ENCODE peak calls at places on chromosome 14, in nine cellular contexts. E is aorta; D is GM10248; U is mesendoderm; S is left cardiac atrium; R is activated T-cell treated with anti-CD3 and anti-CD28 coated beads for 24 hours; P is stimulated activated CD4-positive, alpha-beta T cell treated with anti-CD3 and anti-CD28 coated beads, Interleukin-2, amount 100 ng/mL, for 4 hours; C is A673; J is HuH-7. N is an unnamed sample.

GRCh38 chr14:94115068-94115591 is 4.6 kb downstream of the IFI27 start:
- DNase-seq in J (no peak), S (peak), D (no peak), C (no peak), U (no peak), R (no peak), E (no peak), P (no peak), N (no peak)

GRCh38 chr14:91242635-91243034 is 1.9 kb downstream of the GPR68 start:
- DNase-seq in J (no peak), S (no peak), E (no peak), P (no peak), R (no peak), U (no peak), C (no peak), D (no peak), N (no peak)

GRCh38 chr14:101001311-101002069 is 98.0 kb upstream of the RTL1 start:
- DNase-seq in J (no peak), S (no peak), P (no peak), D (no peak), U (no peak), R (no peak), E (no peak), C (peak), N (no peak)

GRCh38 chr14:71488703-71489141 is 443.5 kb upstream of the RGS6 start:
- DNase-seq in J (no peak), E (no peak), S (no peak), D (no peak), R (no peak), U (no peak), C (no peak), P (no peak), N (no peak)

GRCh38 chr14:44756577-44756976 is 205.2 kb downstream of the KLHL28 start:
- DNase-seq in R (no peak), S (no peak), E (no peak), P (no peak), U (no peak), J (no peak), C (no peak), D (no peak), N (no peak)

GRCh38 chr14:41873379-41874034 is 266.8 kb downstream of the LRFN5 start:
- DNase-seq in U (peak), S (no peak), P (no peak), E (no peak), R (no peak), J (no peak), D (no peak), C (peak), N (peak)

GRCh38 chr14:30559638-30560071 is 697 bp downstream of the G2E3 start:
- DNase-seq in R (no peak), U (peak), P (no peak), C (peak), E (no peak), D (peak), S (no peak), J (peak), N (peak)

GRCh38 chr14:83171761-83172160 is 1638.1 kb upstream of the SEL1L start:
- DNase-seq in R (no peak), D (no peak), U (no peak), P (no peak), C (no peak), E (no peak), S (no peak), J (no peak), N (no peak)

GRCh38 chr14:75961662-75962061 is 20.1 kb downstream of the TGFB3 start:
- DNase-seq in E (no peak), U (no peak), C (no peak), R (no peak), J (no peak), P (no peak), D (no peak), S (no peak), N (no peak)

GRCh38 chr14:100676089-100676685 is 50.5 kb upstream of the DLK1 start:
- DNase-seq in U (no peak), D (no peak), E (no peak), P (no peak), S (no peak), C (no peak), R (no peak), J (no peak), N (no peak)

GRCh38 chr14:102363182-102363952 is 626 bp downstream of the TECPR2 start:
- DNase-seq in J (peak), E (peak), U (peak), S (peak), R (no peak), P (no peak), C (peak), D (peak), N (peak)

GRCh38 chr14:65255029-65255545 is 152.8 kb upstream of the MAX start:
- DNase-seq in J (no peak), P (no peak), R (no peak), U (peak), C (no peak), E (no peak), D (no peak), S (no peak), N (no peak)

GRCh38 chr14:96363751-96364336 is 518 bp downstream of the GSKIP start:
- DNase-seq in U (peak), P (peak), D (peak), C (peak), E (peak), J (no peak), R (peak), S (peak), N (peak)

GRCh38 chr14:35425850-35426249 is 21.3 kb upstream of the NFKBIA start:
- DNase-seq in E (no peak), S (no peak), R (no peak), C (no peak), D (no peak), P (no peak), J (no peak), U (no peak), N (no peak)

GRCh38 chr14:76926521-76927251 is 100.5 kb downstream of the LRRC74A start:
- DNase-seq in S (peak), E (peak), C (peak), P (peak), J (no peak), D (peak), U (no peak), R (peak), N (peak)

GRCh38 chr14:22388669-22389625 is 200.1 kb downstream of the DAD1 start:
- DNase-seq in C (peak), E (no peak), J (no peak), R (no peak), P (no peak), U (no peak), D (no peak), S (no peak), N (no peak)

GRCh38 chr14:96725232-96725631 is 72.0 kb upstream of the VRK1 start:
- DNase-seq in P (no peak), R (no peak), J (no peak), U (no peak), C (no peak), D (no peak), E (no peak), S (no peak), N (no peak)

GRCh38 chr14:26163761-26164160 is 434.1 kb downstream of the NOVA1 start:
- DNase-seq in E (no peak), C (peak), S (no peak), U (peak), P (no peak), J (peak), D (no peak), R (no peak), N (peak)

GRCh38 chr14:54730156-54730961 is 163.4 kb downstream of the SAMD4A start:
- DNase-seq in D (peak), U (no peak), R (peak), C (no peak), S (no peak), E (no peak), P (no peak), J (no peak), N (no peak)

GRCh38 chr14:65012353-65012752 is 25.7 kb downstream of the FNTB start:
- DNase-seq in R (no peak), J (no peak), P (no peak), D (no peak), U (no peak), C (no peak), S (no peak), E (no peak), N (no peak)

GRCh38 chr14:104893435-104894207 is 28.6 kb downstream of the CEP170B start:
- DNase-seq in R (no peak), U (no peak), C (no peak), E (peak), D (no peak), S (peak), P (no peak), J (no peak), N (no peak)

GRCh38 chr14:83164591-83164990 is 1630.9 kb upstream of the SEL1L start:
- DNase-seq in J (no peak), C (no peak), R (no peak), P (no peak), U (no peak), S (no peak), E (no peak), D (no peak), N (no peak)

GRCh38 chr14:61553730-61554641 is 141.3 kb upstream of the HIF1A start:
- DNase-seq in S (no peak), E (peak), J (peak), U (no peak), P (no peak), D (no peak), R (no peak), C (no peak), N (no peak)

GRCh38 chr14:75648066-75648838 is 12.4 kb downstream of the ERG28 start:
- DNase-seq in S (peak), U (peak), J (peak), R (no peak), E (no peak), P (no peak), D (no peak), C (no peak), N (no peak)

GRCh38 chr14:89378119-89378518 is 38.9 kb downstream of the FOXN3 start:
- DNase-seq in E (no peak), S (no peak), U (no peak), C (no peak), J (no peak), P (peak), D (peak), R (peak), N (no peak)

GRCh38 chr14:68814376-68815287 is 21.8 kb upstream of the ZFP36L1 start:
- DNase-seq in S (peak), C (peak), E (peak), P (peak), R (peak), J (peak), U (peak), D (peak), N (peak)

GRCh38 chr14:70096866-70097265 is 91.9 kb downstream of the SLC8A3 start:
- DNase-seq in R (no peak), D (no peak), S (no peak), E (no peak), P (no peak), C (peak), J (peak), U (peak), N (peak)

GRCh38 chr14:94801225-94801624 is 31.3 kb upstream of the GSC start:
- DNase-seq in P (no peak), R (no peak), J (no peak), C (no peak), U (no peak), S (no peak), D (no peak), E (no peak), N (no peak)

GRCh38 chr14:94173885-94174621 is at the start of gene PPP4R4:
- DNase-seq in C (peak), S (peak), J (peak), E (peak), U (peak), D (peak), R (peak), P (peak), N (peak)

GRCh38 chr14:66231823-66232222 is 254.3 kb upstream of the CCDC196 start:
- DNase-seq in D (peak), U (no peak), P (no peak), S (no peak), J (no peak), E (no peak), R (no peak), C (no peak), N (no peak)

GRCh38 chr14:86712176-86712575 is 1182.2 kb downstream of the FLRT2 start:
- DNase-seq in D (no peak), E (no peak), R (no peak), P (no peak), S (no peak), U (no peak), C (no peak), J (no peak), N (no peak)

GRCh38 chr14:83425138-83425537 is 1891.5 kb upstream of the SEL1L start:
- DNase-seq in P (no peak), C (no peak), D (no peak), E (no peak), U (peak), S (no peak), R (no peak), J (no peak), N (no peak)

GRCh38 chr14:96225745-96226151 is 21.1 kb downstream of the BDKRB2 start:
- DNase-seq in J (no peak), E (no peak), S (no peak), C (no peak), R (no peak), D (no peak), U (peak), P (no peak), N (peak)

GRCh38 chr14:72932893-72933292 is 6.6 kb downstream of the DCAF4 start:
- DNase-seq in E (no peak), C (no peak), U (no peak), D (no peak), J (no peak), S (no peak), R (no peak), P (no peak), N (peak)

GRCh38 chr14:95023886-95024285 is 133.4 kb downstream of the DICER1 start:
- DNase-seq in U (no peak), E (no peak), D (no peak), R (no peak), J (no peak), P (no peak), S (no peak), C (no peak), N (no peak)